ENCODE peak calls at places on chromosome 4, in four cellular contexts. B is gastrocnemius medialis; R is left ventricle myocardium inferior; K is effector memory CD4-positive, alpha-beta T cell. W is an unnamed sample. For H3K4me1, the result is how much of the 10 kb centered on the place peaks cover.

GRCh38 chr4:76811604-76812412 is 86.1 kb downstream of the SOWAHB start:
- DNase-seq in B (no peak), R (peak), K (no peak), W (no peak)

GRCh38 chr4:125235971-125236370 is 78.8 kb upstream of the FAT4 start:
- DNase-seq in B (no peak), R (no peak), K (no peak), W (no peak)

GRCh38 chr4:73221734-73222133 is 36.9 kb downstream of the ANKRD17 start:
- DNase-seq in B (no peak), R (no peak), K (no peak), W (no peak)

GRCh38 chr4:94976371-94977011 is 218.7 kb downstream of the BMPR1B start:
- DNase-seq in B (no peak), R (no peak), K (no peak), W (no peak)

GRCh38 chr4:169854090-169854489 is 96.3 kb upstream of the HPF1 start:
- DNase-seq in B (no peak), R (no peak), K (no peak), W (no peak)

GRCh38 chr4:27115221-27115620 is 254.6 kb downstream of the STIM2 start:
- DNase-seq in B (no peak), R (no peak), K (no peak), W (no peak)

GRCh38 chr4:33780952-33781655 is 2463.2 kb downstream of the ARAP2 start:
- DNase-seq in B (no peak), R (no peak), K (no peak), W (no peak)

GRCh38 chr4:119337010-119337409 is 15.1 kb upstream of the FABP2 start:
- DNase-seq in B (no peak), R (no peak), K (no peak), W (no peak)

GRCh38 chr4:174218127-174218790 is 65.2 kb downstream of the FBXO8 start:
- DNase-seq in B (no peak), R (no peak), K (no peak), W (no peak)

GRCh38 chr4:142128529-142128928 is 492.1 kb downstream of the IL15 start:
- DNase-seq in B (no peak), R (no peak), K (no peak), W (no peak)

GRCh38 chr4:56147371-56147770 is 198.6 kb downstream of the CEP135 start:
- DNase-seq in B (no peak), R (no peak), K (no peak), W (no peak)

GRCh38 chr4:70711599-70711998 is 10.2 kb upstream of the RUFY3 start:
- DNase-seq in B (no peak), R (no peak), K (no peak), W (no peak)
- H3K4me1 ChIP-seq in B (under half), R (under half), K (under half), W (under half)

DNA sequence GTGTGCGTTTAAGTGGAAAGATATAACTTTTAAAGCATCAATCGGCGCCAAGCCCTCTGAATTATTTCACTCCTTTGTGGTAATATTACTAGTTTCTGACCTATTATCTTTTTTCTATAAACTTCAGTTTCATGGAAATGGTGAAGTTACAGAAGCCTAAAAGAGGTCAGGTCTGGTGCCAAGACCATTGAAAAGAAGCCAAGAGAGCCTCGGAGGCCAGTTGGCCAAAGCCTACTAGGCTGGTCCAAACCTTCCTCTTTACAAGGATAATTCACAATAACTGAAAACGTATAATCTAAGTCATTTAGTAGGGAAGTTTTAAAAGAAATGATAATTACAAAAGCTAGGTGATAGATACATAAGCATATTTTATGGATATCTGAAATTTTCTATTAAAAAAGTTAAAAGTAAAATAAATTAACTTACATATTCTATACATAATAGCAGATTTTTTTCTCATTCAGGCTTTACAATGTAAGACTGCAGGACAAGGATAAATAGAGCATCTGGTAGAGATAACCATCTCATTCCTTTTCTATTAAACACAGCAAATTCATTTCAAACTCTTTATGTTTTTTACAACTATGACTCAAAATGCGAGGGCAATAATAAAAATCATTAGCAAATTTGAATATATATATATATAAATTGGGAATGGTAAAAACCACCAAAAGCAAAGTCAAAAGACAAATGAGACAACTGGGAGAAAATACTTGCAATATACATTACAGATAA is 49.2 kb downstream of the WDFY3 start:
- DNase-seq in B (no peak), R (no peak), K (no peak), W (no peak)
- H3K4me1 ChIP-seq in B (half or more), R (half or more), K (under half), W (under half)

GRCh38 chr4:7902101-7902553 is 37.5 kb downstream of the AFAP1 start:
- DNase-seq in B (no peak), R (no peak), K (no peak), W (no peak)
- H3K4me1 ChIP-seq in B (under half), R (half or more), K (under half), W (under half)

GRCh38 chr4:86965019-86965976 is 30.5 kb downstream of the AFF1 start:
- DNase-seq in B (no peak), R (no peak), K (no peak), W (no peak)

GRCh38 chr4:86961103-86961502 is 26.3 kb downstream of the AFF1 start:
- DNase-seq in B (no peak), R (no peak), K (no peak), W (no peak)

GRCh38 chr4:86960557-86960959 is 25.7 kb downstream of the AFF1 start:
- DNase-seq in B (no peak), R (no peak), K (no peak), W (no peak)

GRCh38 chr4:86961605-86962295 is 26.9 kb downstream of the AFF1 start:
- DNase-seq in B (no peak), R (no peak), K (no peak), W (no peak)

DNA sequence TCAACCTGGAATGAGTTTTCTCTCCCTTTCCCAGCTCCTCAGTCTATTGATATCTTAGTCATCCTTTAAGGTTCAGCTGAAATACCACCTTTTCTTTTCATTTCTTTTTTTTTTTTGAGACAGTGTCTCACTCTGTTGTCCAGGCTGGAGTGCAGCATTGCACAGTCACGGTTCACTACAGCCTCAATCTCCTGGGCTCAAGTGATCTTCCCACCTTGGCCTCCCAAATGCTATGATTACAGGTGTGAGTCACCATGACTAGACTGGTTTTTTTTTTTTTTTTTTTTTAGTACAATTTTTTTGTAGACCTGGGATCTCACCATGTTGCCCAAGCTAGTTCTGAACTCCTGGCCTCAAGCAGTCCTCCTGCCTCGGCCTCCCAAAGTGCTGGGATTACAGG is 28.9 kb downstream of the AFF1 start:
- DNase-seq in B (no peak), R (no peak), K (no peak), W (no peak)
- H3K4me1 ChIP-seq in B (under half), R (half or more), K (under half), W (under half)

GRCh38 chr4:108047199-108047598 is 57.5 kb downstream of the HADH start:
- DNase-seq in B (no peak), R (no peak), K (no peak), W (no peak)

GRCh38 chr4:108048997-108049396 is 59.3 kb downstream of the HADH start:
- DNase-seq in B (no peak), R (no peak), K (no peak), W (no peak)

GRCh38 chr4:108049406-108049805 is 59.7 kb downstream of the HADH start:
- DNase-seq in B (no peak), R (no peak), K (no peak), W (no peak)

GRCh38 chr4:108045687-108046024 is 56.0 kb downstream of the HADH start:
- DNase-seq in B (no peak), R (no peak), K (no peak), W (no peak)

DNA sequence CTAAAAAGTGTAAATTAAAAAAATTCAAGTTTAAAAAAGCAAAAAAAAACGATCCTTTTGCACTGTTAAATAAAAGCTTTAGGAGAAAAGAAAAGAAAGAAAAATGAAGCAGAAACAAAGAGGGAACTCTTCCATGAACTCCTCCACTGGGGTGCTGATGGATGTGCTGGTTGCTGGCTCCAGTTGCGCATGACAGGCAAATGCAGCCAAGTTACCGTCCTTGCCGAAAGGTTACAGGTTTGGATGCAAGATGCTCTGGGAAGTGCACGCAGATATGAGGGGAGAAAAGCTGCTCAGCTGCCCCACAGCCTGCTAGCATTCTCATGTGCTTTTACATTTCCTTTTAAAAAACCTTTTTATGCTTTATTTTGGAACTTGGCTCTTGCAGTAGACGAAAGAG is 58.5 kb downstream of the HADH start:
- DNase-seq in B (no peak), R (peak), K (no peak), W (no peak)
- H3K4me1 ChIP-seq in B (under half), R (under half), K (under half), W (under half)

GRCh38 chr4:120718979-120719566 is 203.5 kb downstream of the PRDM5 start:
- DNase-seq in B (no peak), R (no peak), K (no peak), W (peak)
- H3K4me1 ChIP-seq in B (under half), R (under half), K (under half), W (under half)

GRCh38 chr4:115950806-115951205 is 837.4 kb upstream of the NDST4 start:
- DNase-seq in B (no peak), R (no peak), K (no peak), W (no peak)
- H3K4me1 ChIP-seq in B (under half), R (under half), K (under half), W (under half)

GRCh38 chr4:8108261-8108660 is 50.4 kb downstream of the ABLIM2 start:
- DNase-seq in B (no peak), R (no peak), K (no peak), W (no peak)
- H3K4me1 ChIP-seq in B (half or more), R (under half), K (under half), W (under half)

GRCh38 chr4:10095296-10095991 is 21.2 kb downstream of the WDR1 start:
- DNase-seq in B (no peak), R (no peak), K (no peak), W (no peak)
- H3K4me1 ChIP-seq in B (half or more), R (half or more), K (half or more), W (under half)

GRCh38 chr4:687048-687974 is 1.6 kb downstream of the SLC49A3 start:
- DNase-seq in B (peak), R (peak), K (no peak), W (peak)
- H3K4me1 ChIP-seq in B (under half), R (half or more), K (under half), W (under half)

W was measured in SJSA1.